ENCODE peak calls at places on chromosomes 12 and 14, in six cellular contexts. G is pancreas, Q is adrenal gland, A is right atrium auricular region, O is SK-N-SH, K is suprapubic skin. C is an unnamed sample. For H3K4me1 and H3K36me3, the result is how much of the 10 kb centered on the place peaks cover.

GRCh38 chr12:44812062-44812461 is 64.1 kb downstream of the NELL2 start:
- DNase-seq in G (no peak), Q (no peak), A (no peak), O (no peak), K (no peak), C (peak)

GRCh38 chr12:26231930-26232329 is 36.6 kb downstream of the SSPN start:
- DNase-seq in G (no peak), Q (no peak), A (no peak), O (no peak), K (no peak), C (no peak)

GRCh38 chr14:99143126-99143525 is 128.9 kb downstream of the BCL11B start:
- DNase-seq in G (no peak), Q (peak), A (no peak), O (no peak), K (peak), C (no peak)

GRCh38 chr12:12461281-12461922 is 101.3 kb downstream of the DUSP16 start:
- DNase-seq in G (no peak), Q (no peak), A (no peak), O (no peak), K (no peak), C (no peak)

GRCh38 chr12:125187148-125187733 is 122.0 kb downstream of the AACS start:
- DNase-seq in G (no peak), Q (no peak), A (no peak), O (no peak), K (no peak), C (no peak)

GRCh38 chr14:84857571-84857970 is 672.4 kb upstream of the FLRT2 start:
- DNase-seq in G (no peak), Q (no peak), A (no peak), O (no peak), K (no peak), C (no peak)

GRCh38 chr12:90261283-90261682 is 552.6 kb upstream of the ATP2B1 start:
- DNase-seq in G (no peak), Q (no peak), A (no peak), O (no peak), K (no peak), C (no peak)

GRCh38 chr14:45072121-45072520 is 11.8 kb upstream of the PRPF39 start:
- DNase-seq in G (no peak), Q (no peak), A (no peak), O (no peak), K (no peak), C (no peak)

GRCh38 chr12:92340003-92340402 is 194.4 kb upstream of the BTG1 start:
- DNase-seq in G (no peak), Q (no peak), A (no peak), O (no peak), K (no peak), C (no peak)

GRCh38 chr12:131673519-131674265 is 37.2 kb upstream of the SFSWAP start:
- DNase-seq in G (no peak), Q (peak), A (no peak), O (no peak), K (no peak), C (no peak)

GRCh38 chr12:63965936-63966602 is 121.6 kb downstream of the SRGAP1 start:
- DNase-seq in G (no peak), Q (no peak), A (no peak), O (no peak), K (no peak), C (no peak)

GRCh38 chr12:120181991-120182631 is 12.4 kb downstream of the GCN1 start:
- DNase-seq in G (no peak), Q (peak), A (no peak), O (no peak), K (no peak), C (no peak)

GRCh38 chr12:25241171-25242020 is 9.3 kb downstream of the KRAS start:
- DNase-seq in G (no peak), Q (no peak), A (no peak), O (peak), K (no peak), C (peak)

GRCh38 chr14:90717916-90718315 is 98.3 kb downstream of the TTC7B start:
- DNase-seq in G (no peak), Q (no peak), A (no peak), O (no peak), K (no peak), C (no peak)

GRCh38 chr12:10661338-10661737 is 12.5 kb downstream of the STYK1 start:
- DNase-seq in G (no peak), Q (no peak), A (no peak), O (no peak), K (no peak), C (no peak)

GRCh38 chr12:86727151-86727550 is 471.0 kb upstream of the MGAT4C start:
- DNase-seq in G (no peak), Q (no peak), A (no peak), O (no peak), K (no peak), C (no peak)

GRCh38 chr12:29242921-29243431 is 93.9 kb downstream of the FAR2 start:
- DNase-seq in G (no peak), Q (no peak), A (no peak), O (peak), K (no peak), C (no peak)

GRCh38 chr12:11917501-11917900 is 153.2 kb upstream of the BCL2L14 start:
- DNase-seq in G (no peak), Q (no peak), A (no peak), O (no peak), K (no peak), C (no peak)

DNA sequence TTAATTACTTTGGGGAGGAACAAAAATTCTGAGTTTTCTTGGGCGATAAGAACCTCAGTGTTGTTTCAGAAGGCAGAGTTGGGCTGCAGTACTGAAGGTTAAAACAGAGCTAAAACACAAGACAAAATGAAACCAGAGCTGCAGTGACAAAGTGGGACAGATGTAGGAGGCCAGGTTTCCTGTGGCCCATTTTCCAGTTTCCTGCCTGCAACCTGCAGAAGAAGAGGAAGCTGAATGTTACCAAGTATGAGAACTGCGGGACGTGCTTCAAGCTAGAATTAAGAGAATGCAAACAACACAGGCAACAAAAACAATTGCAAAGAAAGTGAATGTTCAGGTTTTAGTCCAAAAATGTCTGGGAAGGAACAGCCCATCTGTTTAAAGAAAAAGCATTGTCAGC is 17.8 kb downstream of the ELK3 start:
- DNase-seq in G (no peak), Q (no peak), A (peak), O (no peak), K (no peak), C (no peak)
- H3K4me1 ChIP-seq in G (under half), Q (under half), A (under half), O (under half), K (under half), C (half or more)

GRCh38 chr12:132787877-132788276 is 26.2 kb upstream of the ANKLE2 start:
- DNase-seq in G (no peak), Q (no peak), A (no peak), O (no peak), K (no peak), C (no peak)

GRCh38 chr12:132783917-132784531 is 22.4 kb upstream of the ANKLE2 start:
- DNase-seq in G (no peak), Q (peak), A (no peak), O (no peak), K (no peak), C (no peak)

GRCh38 chr12:132781938-132782337 is 20.3 kb upstream of the ANKLE2 start:
- DNase-seq in G (no peak), Q (no peak), A (no peak), O (no peak), K (no peak), C (no peak)

GRCh38 chr12:132786192-132786591 is 24.6 kb upstream of the ANKLE2 start:
- DNase-seq in G (no peak), Q (no peak), A (no peak), O (no peak), K (no peak), C (no peak)

DNA sequence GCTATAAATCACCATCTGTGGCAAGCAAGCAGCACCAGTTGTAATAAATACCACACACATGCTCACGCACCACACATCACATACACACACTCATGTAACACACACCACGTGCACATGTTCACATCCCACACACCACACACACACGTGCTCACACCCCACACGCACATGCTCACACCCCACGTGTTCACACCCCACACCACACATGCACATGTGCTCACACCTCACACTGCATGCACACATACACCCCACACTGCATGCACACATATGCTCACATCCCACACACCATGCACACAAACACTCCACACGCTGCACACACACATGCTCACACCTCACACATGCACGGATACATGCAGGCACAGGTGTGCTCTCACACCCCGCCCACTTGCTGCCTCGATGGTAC is 22.9 kb upstream of the ANKLE2 start:
- DNase-seq in G (no peak), Q (no peak), A (no peak), O (no peak), K (no peak), C (no peak)
- H3K36me3 ChIP-seq in G (under half), Q (half or more), A (half or more), O (half or more), K (half or more), C (under half)

DNA sequence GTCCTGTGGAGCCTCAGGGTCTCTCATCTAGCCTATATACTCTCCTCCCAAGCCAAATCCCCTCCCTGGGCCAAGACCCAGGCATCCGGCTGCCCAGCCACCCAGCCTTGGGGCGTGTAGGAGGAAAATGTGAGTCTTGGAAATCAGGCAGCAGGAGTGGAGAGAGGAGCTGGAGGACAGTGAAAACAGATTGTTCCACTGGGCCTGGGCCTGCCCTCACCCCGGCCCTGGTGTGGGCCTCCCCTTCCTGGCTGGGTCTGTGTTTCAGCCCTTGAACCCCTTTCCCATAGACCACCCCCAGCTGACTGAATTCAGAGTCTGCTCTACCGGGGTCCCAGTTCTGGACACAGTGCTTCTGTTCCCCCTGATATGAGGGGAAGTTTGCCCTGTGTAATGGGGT is 6.7 kb downstream of the ITGA5 start:
- DNase-seq in G (no peak), Q (no peak), A (no peak), O (no peak), K (no peak), C (no peak)
- H3K4me1 ChIP-seq in G (under half), Q (half or more), A (under half), O (under half), K (half or more), C (half or more)

GRCh38 chr12:57049890-57050289 is at the start of gene MYO1A:
- DNase-seq in G (no peak), Q (no peak), A (no peak), O (no peak), K (no peak), C (no peak)

GRCh38 chr12:57057037-57057436 is 7.1 kb upstream of the MYO1A start:
- DNase-seq in G (no peak), Q (peak), A (no peak), O (no peak), K (no peak), C (no peak)

GRCh38 chr12:57058454-57058853 is 8.5 kb upstream of the MYO1A start:
- DNase-seq in G (no peak), Q (no peak), A (no peak), O (no peak), K (no peak), C (no peak)

GRCh38 chr12:57051011-57051410 is 1.1 kb upstream of the MYO1A start:
- DNase-seq in G (no peak), Q (no peak), A (no peak), O (no peak), K (no peak), C (no peak)

DNA sequence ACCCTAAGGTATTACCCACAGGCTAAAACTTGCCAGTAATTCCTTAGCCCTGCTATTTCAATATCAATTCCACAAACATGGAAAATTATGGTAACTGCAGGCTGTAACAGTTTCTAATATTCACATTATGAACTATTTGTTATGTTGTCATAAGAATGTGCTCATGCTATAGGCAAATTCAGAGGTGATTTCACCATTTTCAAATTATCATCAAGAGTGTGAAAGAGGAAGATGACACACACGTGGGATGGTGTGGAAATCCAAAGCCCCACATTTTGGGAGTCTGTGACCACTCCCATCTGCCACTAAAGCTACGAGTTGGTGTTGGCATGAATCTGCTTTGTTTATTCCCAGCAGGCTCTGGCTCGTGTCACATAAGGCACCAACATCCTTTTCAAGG is 5.9 kb upstream of the MYO1A start:
- DNase-seq in G (no peak), Q (peak), A (no peak), O (no peak), K (no peak), C (no peak)
- H3K36me3 ChIP-seq in G (under half), Q (under half), A (under half), O (under half), K (under half), C (under half)